ENCODE peak calls at places on chromosomes 12 and 14, in eight cellular contexts. W is stimulated activated naive CD8-positive, alpha-beta T cell treated with anti-CD3 and anti-CD28 coated beads, Interleukin-15, Interleukin-2, amounts not matched to agents 100 U/mL and 50 U/mL, for 24 hours; V is stimulated activated CD4-positive, alpha-beta T cell treated with anti-CD3 and anti-CD28 coated beads, Interleukin-2, amount 100 ng/mL, for 24 hours; S is NCI-H1694; I is RPMI7951; P is heart left ventricle; M is NCI-H748 treated with DMSO at 0.1 percent for 48 hours; J is H7. D is an unnamed sample.

GRCh38 chr12:92442782-92443181 is 260.0 kb upstream of the PLEKHG7 start:
- DNase-seq in W (no peak), V (no peak), S (no peak), I (peak), P (no peak), M (no peak), J (no peak), D (no peak)

GRCh38 chr14:93150227-93151206 is 34.2 kb downstream of the MOAP1 start:
- DNase-seq in W (no peak), V (no peak), S (no peak), I (no peak), P (no peak), M (no peak), J (peak), D (no peak)

GRCh38 chr12:120739031-120739762 is 13.6 kb downstream of the ACADS start:
- DNase-seq in W (no peak), V (no peak), S (no peak), I (no peak), P (no peak), M (no peak), J (peak), D (no peak)

GRCh38 chr14:93954900-93955891 is 21.2 kb downstream of the ASB2 start:
- DNase-seq in W (peak), V (no peak), S (no peak), I (no peak), P (peak), M (no peak), J (no peak), D (no peak)

GRCh38 chr14:37114559-37114958 is 57.8 kb downstream of the SLC25A21 start:
- DNase-seq in W (no peak), V (no peak), S (no peak), I (no peak), P (no peak), M (no peak), J (no peak), D (no peak)

GRCh38 chr12:47700263-47700662 is 5.6 kb downstream of the RPAP3 start:
- DNase-seq in W (no peak), V (no peak), S (no peak), I (no peak), P (no peak), M (no peak), J (no peak), D (no peak)

GRCh38 chr14:55111122-55111705 is 17.8 kb upstream of the LGALS3 start:
- DNase-seq in W (no peak), V (no peak), S (no peak), I (no peak), P (no peak), M (no peak), J (no peak), D (no peak)

GRCh38 chr12:78290606-78291345 is 460.1 kb downstream of the NAV3 start:
- DNase-seq in W (no peak), V (no peak), S (no peak), I (peak), P (no peak), M (no peak), J (no peak), D (peak)

GRCh38 chr14:22314183-22314820 is 274.7 kb downstream of the DAD1 start:
- DNase-seq in W (no peak), V (no peak), S (peak), I (peak), P (no peak), M (peak), J (peak), D (peak)

GRCh38 chr14:50745401-50746058 is 77.4 kb upstream of the SAV1 start:
- DNase-seq in W (no peak), V (no peak), S (no peak), I (no peak), P (no peak), M (no peak), J (no peak), D (no peak)

GRCh38 chr14:23186913-23187654 is 3.6 kb upstream of the SLC7A8 start:
- DNase-seq in W (no peak), V (no peak), S (peak), I (peak), P (no peak), M (peak), J (peak), D (peak)

GRCh38 chr14:104579507-104579906 is at the start of gene C14orf180:
- DNase-seq in W (no peak), V (no peak), S (no peak), I (no peak), P (peak), M (no peak), J (no peak), D (no peak)

GRCh38 chr12:46526231-46526630 is 153.7 kb upstream of the SLC38A2 start:
- DNase-seq in W (no peak), V (no peak), S (no peak), I (no peak), P (no peak), M (no peak), J (no peak), D (no peak)

GRCh38 chr12:43540474-43540873 is 11.5 kb downstream of the ADAMTS20 start:
- DNase-seq in W (no peak), V (no peak), S (no peak), I (peak), P (no peak), M (no peak), J (no peak), D (no peak)

GRCh38 chr14:23252420-23253333 is 14.9 kb downstream of the RNF212B start:
- DNase-seq in W (no peak), V (no peak), S (no peak), I (no peak), P (no peak), M (no peak), J (peak), D (no peak)

GRCh38 chr14:94524093-94524492 is 14.8 kb upstream of the SERPINA12 start:
- DNase-seq in W (no peak), V (no peak), S (no peak), I (no peak), P (no peak), M (no peak), J (no peak), D (no peak)

GRCh38 chr14:23564181-23564812 is 3.3 kb downstream of the AP1G2 start:
- DNase-seq in W (no peak), V (no peak), S (no peak), I (no peak), P (no peak), M (no peak), J (no peak), D (no peak)

GRCh38 chr12:481422-481821 is 21.7 kb downstream of the B4GALNT3 start:
- DNase-seq in W (no peak), V (no peak), S (peak), I (peak), P (peak), M (no peak), J (no peak), D (peak)

GRCh38 chr14:61076531-61076930 is 95.5 kb downstream of the SLC38A6 start:
- DNase-seq in W (no peak), V (no peak), S (no peak), I (no peak), P (no peak), M (peak), J (no peak), D (peak)

GRCh38 chr12:11981174-11981733 is 89.5 kb upstream of the BCL2L14 start:
- DNase-seq in W (peak), V (peak), S (no peak), I (peak), P (no peak), M (no peak), J (no peak), D (peak)

D was measured in GM03348.